ENCODE peak calls at places on chromosomes 16 and 17, in seven cellular contexts. O is heart right ventricle, K is A549, Q is psoas muscle, W is pancreas, C is fibroblast of lung, P is H1. E is an unnamed sample.

GRCh38 chr17:44757045-44757917 is 1.5 kb upstream of the ADAM11 start:
- DNase-seq in O (peak), K (no peak), Q (no peak), W (no peak), C (no peak), P (no peak), E (no peak)

GRCh38 chr16:51500306-51500705 is 349.2 kb upstream of the SALL1 start:
- DNase-seq in O (no peak), K (peak), Q (no peak), W (no peak), C (peak), P (no peak), E (no peak)

GRCh38 chr16:17222756-17223411 is 247.9 kb downstream of the XYLT1 start:
- DNase-seq in O (no peak), K (no peak), Q (peak), W (peak), C (peak), P (no peak), E (no peak)

GRCh38 chr16:82801361-82801760 is 174.6 kb downstream of the CDH13 start:
- DNase-seq in O (no peak), K (no peak), Q (no peak), W (no peak), C (peak), P (no peak), E (no peak)

GRCh38 chr17:57921342-57921741 is 33.9 kb downstream of the CUEDC1 start:
- DNase-seq in O (no peak), K (no peak), Q (peak), W (no peak), C (peak), P (no peak), E (no peak)

GRCh38 chr16:11805556-11805955 is 8.5 kb upstream of the ZC3H7A start:
- DNase-seq in O (no peak), K (no peak), Q (no peak), W (no peak), C (no peak), P (no peak), E (no peak)

GRCh38 chr16:20114356-20114755 is 40.7 kb upstream of the GPR139 start:
- DNase-seq in O (no peak), K (peak), Q (peak), W (peak), C (no peak), P (no peak), E (no peak)

GRCh38 chr16:25040543-25040942 is 25.4 kb upstream of the ARHGAP17 start:
- DNase-seq in O (no peak), K (no peak), Q (no peak), W (no peak), C (no peak), P (no peak), E (no peak)

GRCh38 chr16:49269231-49269630 is 12.4 kb downstream of the CBLN1 start:
- DNase-seq in O (no peak), K (no peak), Q (no peak), W (no peak), C (no peak), P (no peak), E (no peak)

GRCh38 chr17:7225711-7226331 is 6.1 kb downstream of the ACADVL start:
- DNase-seq in O (no peak), K (no peak), Q (peak), W (no peak), C (no peak), P (no peak), E (no peak)

GRCh38 chr16:65336169-65336568 is 214.3 kb upstream of the CDH11 start:
- DNase-seq in O (no peak), K (no peak), Q (no peak), W (no peak), C (peak), P (no peak), E (no peak)

GRCh38 chr16:14378684-14379467 is 251.2 kb downstream of the PARN start:
- DNase-seq in O (no peak), K (no peak), Q (no peak), W (no peak), C (peak), P (no peak), E (no peak)

GRCh38 chr16:17206712-17207111 is 264.0 kb downstream of the XYLT1 start:
- DNase-seq in O (no peak), K (no peak), Q (no peak), W (no peak), C (no peak), P (no peak), E (no peak)

GRCh38 chr17:2799653-2800052 is 3.4 kb downstream of the RAP1GAP2 start:
- DNase-seq in O (peak), K (no peak), Q (no peak), W (no peak), C (no peak), P (no peak), E (no peak)

GRCh38 chr17:8155341-8156173 is 3.4 kb upstream of the PER1 start:
- DNase-seq in O (no peak), K (no peak), Q (peak), W (no peak), C (no peak), P (no peak), E (no peak)

GRCh38 chr17:50768348-50768761 is 1.0 kb upstream of the ANKRD40CL start:
- DNase-seq in O (no peak), K (peak), Q (no peak), W (peak), C (no peak), P (peak), E (no peak)

GRCh38 chr16:58471209-58471975 is 28.6 kb upstream of the NDRG4 start:
- DNase-seq in O (no peak), K (no peak), Q (no peak), W (no peak), C (no peak), P (no peak), E (no peak)

GRCh38 chr16:3861808-3862451 is 18.6 kb downstream of the CREBBP start:
- DNase-seq in O (no peak), K (no peak), Q (no peak), W (no peak), C (peak), P (no peak), E (no peak)
- H3K27ac ChIP-seq in O (no peak), K (no peak), Q (peak), W (no peak), C (no peak), P (no peak), E (peak)

DNA sequence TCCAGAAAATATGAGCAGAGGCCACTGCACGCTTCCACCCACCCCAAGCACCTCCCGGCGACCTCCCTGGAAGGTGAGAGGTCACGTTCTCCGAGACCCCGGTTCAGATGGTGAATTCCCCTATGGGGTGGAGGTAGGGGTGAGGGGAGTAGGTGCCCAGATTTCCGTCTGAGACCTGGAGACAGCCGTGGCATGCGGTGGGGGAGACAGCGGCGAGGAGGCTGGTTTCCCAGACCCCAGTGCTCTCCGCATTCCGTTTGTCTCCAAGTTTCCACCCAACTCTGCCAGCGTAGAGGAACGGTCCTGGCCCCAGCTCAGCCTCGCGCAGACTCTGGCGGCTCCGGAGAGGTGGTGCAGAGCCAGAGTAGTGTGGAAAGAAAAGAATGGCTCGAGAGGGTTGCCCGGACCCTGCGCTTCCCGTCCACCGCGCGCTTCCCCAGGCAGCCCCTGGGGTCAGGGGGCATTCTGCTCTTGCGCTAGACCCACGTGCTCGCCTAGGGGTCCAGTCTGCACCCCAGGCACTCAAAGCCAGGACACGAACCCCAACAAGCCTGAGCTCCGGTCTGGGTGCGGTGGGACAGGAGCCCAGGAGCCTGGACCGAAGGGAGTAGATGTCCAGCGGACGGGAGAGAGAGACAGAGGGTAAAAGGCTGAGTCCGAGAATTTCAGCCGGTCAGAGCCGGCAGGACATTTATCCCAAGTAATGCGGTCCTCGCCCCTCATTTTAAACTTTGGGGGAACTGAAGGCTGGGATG is 3.9 kb downstream of the PMP22 start:
- DNase-seq in O (peak), K (peak), Q (peak), W (peak), C (peak), P (no peak), E (no peak)
- TF ChIP-seq CTCF in O (no peak), K (peak), Q (no peak), W (peak), C (no peak), P (peak), E (no peak)

GRCh38 chr17:40327735-40328385 is 18.9 kb downstream of the RARA start:
- DNase-seq in O (peak), K (no peak), Q (peak), W (no peak), C (no peak), P (no peak), E (no peak)
- H3K27ac ChIP-seq in O (no peak), K (peak), Q (peak), W (no peak), C (no peak), P (no peak), E (peak)

GRCh38 chr17:29565643-29566472 is 979 bp downstream of the ABHD15 start:
- DNase-seq in O (peak), K (peak), Q (peak), W (no peak), C (no peak), P (no peak), E (no peak)
- TF ChIP-seq CTCF in O (no peak), K (peak), Q (no peak), W (no peak), C (no peak), P (peak), E (no peak)

DNA sequence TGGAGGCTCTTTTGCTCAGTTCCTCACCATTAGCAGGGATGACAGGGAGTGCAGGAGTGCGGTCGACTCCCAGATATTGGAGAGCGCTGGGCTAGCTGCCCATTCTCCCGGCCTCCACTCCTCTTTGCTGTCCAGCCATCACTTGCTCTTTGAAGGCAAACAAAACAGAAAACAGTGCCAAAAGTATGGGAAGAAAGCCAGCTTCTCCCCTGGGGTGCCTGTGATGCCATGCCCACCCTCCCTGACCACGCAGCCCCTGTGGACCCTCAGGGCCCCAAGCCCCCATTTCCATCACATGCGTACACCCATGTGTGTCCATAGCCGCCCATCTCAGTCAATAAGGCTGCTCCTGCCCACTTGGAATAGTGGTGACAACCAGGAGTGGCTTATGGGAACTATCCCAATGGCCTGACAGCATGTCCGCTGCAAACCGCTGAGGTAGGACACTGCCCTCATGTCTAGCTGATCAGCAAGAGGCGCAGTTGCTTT is 30.0 kb downstream of the MAPT start:
- DNase-seq in O (no peak), K (no peak), Q (no peak), W (no peak), C (no peak), P (no peak), E (no peak)
- H3K27ac ChIP-seq in O (no peak), K (peak), Q (peak), W (no peak), C (no peak), P (no peak), E (no peak)